ENCODE peak calls at places on chromosome 6, in ten cellular contexts. One of them, this sample, is unnamed.

GRCh38 chr6:143160008-143160407 is 99.3 kb downstream of the AIG1 start:
- DNase-seq in globus pallidus: no peak
- DNase-seq in mucosa of descending colon: no peak
- DNase-seq in spleen: no peak
- DNase-seq in KBM-7: no peak
- DNase-seq in posterior cingulate gyrus: no peak
- DNase-seq in T-helper 2 cell: no peak
- DNase-seq in stimulated activated CD4-positive, alpha-beta T cell treated with anti-CD3 and anti-CD28 coated beads, Interleukin-1b, Interleukin-23, amount 100 ng/mL, for 24 hours: no peak
- DNase-seq in neural progenitor cell: no peak
- DNase-seq in stimulated activated CD8-positive, alpha-beta memory T cell treated with anti-CD3 and anti-CD28 coated beads, Interleukin-7, amount 100 ng/mL, for 1 hour: no peak
- DNase-seq in this sample: no peak

GRCh38 chr6:36139431-36139830 is 9.1 kb downstream of the MAPK13 start:
- DNase-seq in globus pallidus: no peak
- DNase-seq in mucosa of descending colon: no peak
- DNase-seq in spleen: no peak
- DNase-seq in KBM-7: peak
- DNase-seq in posterior cingulate gyrus: peak
- DNase-seq in T-helper 2 cell: peak
- DNase-seq in stimulated activated CD4-positive, alpha-beta T cell treated with anti-CD3 and anti-CD28 coated beads, Interleukin-1b, Interleukin-23, amount 100 ng/mL, for 24 hours: no peak
- DNase-seq in neural progenitor cell: peak
- DNase-seq in stimulated activated CD8-positive, alpha-beta memory T cell treated with anti-CD3 and anti-CD28 coated beads, Interleukin-7, amount 100 ng/mL, for 1 hour: no peak
- DNase-seq in this sample: no peak

GRCh38 chr6:11672669-11673068 is 105.9 kb downstream of the ADTRP start:
- DNase-seq in globus pallidus: no peak
- DNase-seq in mucosa of descending colon: no peak
- DNase-seq in spleen: no peak
- DNase-seq in KBM-7: no peak
- DNase-seq in posterior cingulate gyrus: no peak
- DNase-seq in T-helper 2 cell: no peak
- DNase-seq in stimulated activated CD4-positive, alpha-beta T cell treated with anti-CD3 and anti-CD28 coated beads, Interleukin-1b, Interleukin-23, amount 100 ng/mL, for 24 hours: no peak
- DNase-seq in neural progenitor cell: no peak
- DNase-seq in stimulated activated CD8-positive, alpha-beta memory T cell treated with anti-CD3 and anti-CD28 coated beads, Interleukin-7, amount 100 ng/mL, for 1 hour: no peak
- DNase-seq in this sample: no peak

GRCh38 chr6:68059261-68059660 is 575.8 kb upstream of the ADGRB3 start:
- DNase-seq in globus pallidus: no peak
- DNase-seq in mucosa of descending colon: no peak
- DNase-seq in spleen: no peak
- DNase-seq in KBM-7: no peak
- DNase-seq in posterior cingulate gyrus: no peak
- DNase-seq in T-helper 2 cell: no peak
- DNase-seq in stimulated activated CD4-positive, alpha-beta T cell treated with anti-CD3 and anti-CD28 coated beads, Interleukin-1b, Interleukin-23, amount 100 ng/mL, for 24 hours: no peak
- DNase-seq in neural progenitor cell: no peak
- DNase-seq in stimulated activated CD8-positive, alpha-beta memory T cell treated with anti-CD3 and anti-CD28 coated beads, Interleukin-7, amount 100 ng/mL, for 1 hour: no peak
- DNase-seq in this sample: no peak

GRCh38 chr6:50362706-50363105 is 313.0 kb upstream of the DEFB112 start:
- DNase-seq in globus pallidus: no peak
- DNase-seq in mucosa of descending colon: no peak
- DNase-seq in spleen: no peak
- DNase-seq in KBM-7: no peak
- DNase-seq in posterior cingulate gyrus: no peak
- DNase-seq in T-helper 2 cell: no peak
- DNase-seq in stimulated activated CD4-positive, alpha-beta T cell treated with anti-CD3 and anti-CD28 coated beads, Interleukin-1b, Interleukin-23, amount 100 ng/mL, for 24 hours: no peak
- DNase-seq in neural progenitor cell: no peak
- DNase-seq in stimulated activated CD8-positive, alpha-beta memory T cell treated with anti-CD3 and anti-CD28 coated beads, Interleukin-7, amount 100 ng/mL, for 1 hour: no peak
- DNase-seq in this sample: no peak

GRCh38 chr6:21610376-21610775 is 16.8 kb downstream of the SOX4 start:
- DNase-seq in globus pallidus: no peak
- DNase-seq in mucosa of descending colon: no peak
- DNase-seq in spleen: no peak
- DNase-seq in KBM-7: peak
- DNase-seq in posterior cingulate gyrus: no peak
- DNase-seq in T-helper 2 cell: no peak
- DNase-seq in stimulated activated CD4-positive, alpha-beta T cell treated with anti-CD3 and anti-CD28 coated beads, Interleukin-1b, Interleukin-23, amount 100 ng/mL, for 24 hours: no peak
- DNase-seq in neural progenitor cell: no peak
- DNase-seq in stimulated activated CD8-positive, alpha-beta memory T cell treated with anti-CD3 and anti-CD28 coated beads, Interleukin-7, amount 100 ng/mL, for 1 hour: no peak
- DNase-seq in this sample: no peak

GRCh38 chr6:78598966-78599365 is 268.4 kb upstream of the IRAK1BP1 start:
- DNase-seq in globus pallidus: peak
- DNase-seq in mucosa of descending colon: no peak
- DNase-seq in spleen: no peak
- DNase-seq in KBM-7: no peak
- DNase-seq in posterior cingulate gyrus: no peak
- DNase-seq in T-helper 2 cell: no peak
- DNase-seq in stimulated activated CD4-positive, alpha-beta T cell treated with anti-CD3 and anti-CD28 coated beads, Interleukin-1b, Interleukin-23, amount 100 ng/mL, for 24 hours: no peak
- DNase-seq in neural progenitor cell: no peak
- DNase-seq in stimulated activated CD8-positive, alpha-beta memory T cell treated with anti-CD3 and anti-CD28 coated beads, Interleukin-7, amount 100 ng/mL, for 1 hour: no peak
- DNase-seq in this sample: no peak

GRCh38 chr6:83231146-83231545 is 38.0 kb downstream of the RWDD2A start:
- DNase-seq in globus pallidus: no peak
- DNase-seq in mucosa of descending colon: no peak
- DNase-seq in spleen: no peak
- DNase-seq in KBM-7: no peak
- DNase-seq in posterior cingulate gyrus: no peak
- DNase-seq in T-helper 2 cell: no peak
- DNase-seq in stimulated activated CD4-positive, alpha-beta T cell treated with anti-CD3 and anti-CD28 coated beads, Interleukin-1b, Interleukin-23, amount 100 ng/mL, for 24 hours: no peak
- DNase-seq in neural progenitor cell: no peak
- DNase-seq in stimulated activated CD8-positive, alpha-beta memory T cell treated with anti-CD3 and anti-CD28 coated beads, Interleukin-7, amount 100 ng/mL, for 1 hour: no peak
- DNase-seq in this sample: no peak

GRCh38 chr6:53919881-53920360 is 125.1 kb downstream of the LRRC1 start:
- DNase-seq in globus pallidus: no peak
- DNase-seq in mucosa of descending colon: no peak
- DNase-seq in spleen: no peak
- DNase-seq in KBM-7: no peak
- DNase-seq in posterior cingulate gyrus: no peak
- DNase-seq in T-helper 2 cell: no peak
- DNase-seq in stimulated activated CD4-positive, alpha-beta T cell treated with anti-CD3 and anti-CD28 coated beads, Interleukin-1b, Interleukin-23, amount 100 ng/mL, for 24 hours: no peak
- DNase-seq in neural progenitor cell: no peak
- DNase-seq in stimulated activated CD8-positive, alpha-beta memory T cell treated with anti-CD3 and anti-CD28 coated beads, Interleukin-7, amount 100 ng/mL, for 1 hour: no peak
- DNase-seq in this sample: no peak

GRCh38 chr6:66866801-66867200 is 1159.8 kb upstream of the EYS start:
- DNase-seq in globus pallidus: no peak
- DNase-seq in mucosa of descending colon: no peak
- DNase-seq in spleen: no peak
- DNase-seq in KBM-7: no peak
- DNase-seq in posterior cingulate gyrus: no peak
- DNase-seq in T-helper 2 cell: no peak
- DNase-seq in stimulated activated CD4-positive, alpha-beta T cell treated with anti-CD3 and anti-CD28 coated beads, Interleukin-1b, Interleukin-23, amount 100 ng/mL, for 24 hours: no peak
- DNase-seq in neural progenitor cell: no peak
- DNase-seq in stimulated activated CD8-positive, alpha-beta memory T cell treated with anti-CD3 and anti-CD28 coated beads, Interleukin-7, amount 100 ng/mL, for 1 hour: no peak
- DNase-seq in this sample: no peak

GRCh38 chr6:156933201-156934053 is 156.2 kb downstream of the ARID1B start:
- DNase-seq in globus pallidus: peak
- DNase-seq in mucosa of descending colon: peak
- DNase-seq in spleen: no peak
- DNase-seq in KBM-7: peak
- DNase-seq in posterior cingulate gyrus: no peak
- DNase-seq in T-helper 2 cell: peak
- DNase-seq in stimulated activated CD4-positive, alpha-beta T cell treated with anti-CD3 and anti-CD28 coated beads, Interleukin-1b, Interleukin-23, amount 100 ng/mL, for 24 hours: no peak
- DNase-seq in neural progenitor cell: peak
- DNase-seq in stimulated activated CD8-positive, alpha-beta memory T cell treated with anti-CD3 and anti-CD28 coated beads, Interleukin-7, amount 100 ng/mL, for 1 hour: no peak
- DNase-seq in this sample: no peak

GRCh38 chr6:89357390-89357789 is 4.9 kb upstream of the UBE2J1 start:
- DNase-seq in globus pallidus: no peak
- DNase-seq in mucosa of descending colon: no peak
- DNase-seq in spleen: no peak
- DNase-seq in KBM-7: peak
- DNase-seq in posterior cingulate gyrus: no peak
- DNase-seq in T-helper 2 cell: peak
- DNase-seq in stimulated activated CD4-positive, alpha-beta T cell treated with anti-CD3 and anti-CD28 coated beads, Interleukin-1b, Interleukin-23, amount 100 ng/mL, for 24 hours: no peak
- DNase-seq in neural progenitor cell: no peak
- DNase-seq in stimulated activated CD8-positive, alpha-beta memory T cell treated with anti-CD3 and anti-CD28 coated beads, Interleukin-7, amount 100 ng/mL, for 1 hour: no peak
- DNase-seq in this sample: no peak

GRCh38 chr6:20483902-20484497 is 50.3 kb upstream of the CDKAL1 start:
- DNase-seq in globus pallidus: no peak
- DNase-seq in mucosa of descending colon: no peak
- DNase-seq in spleen: no peak
- DNase-seq in KBM-7: no peak
- DNase-seq in posterior cingulate gyrus: no peak
- DNase-seq in T-helper 2 cell: no peak
- DNase-seq in stimulated activated CD4-positive, alpha-beta T cell treated with anti-CD3 and anti-CD28 coated beads, Interleukin-1b, Interleukin-23, amount 100 ng/mL, for 24 hours: no peak
- DNase-seq in neural progenitor cell: peak
- DNase-seq in stimulated activated CD8-positive, alpha-beta memory T cell treated with anti-CD3 and anti-CD28 coated beads, Interleukin-7, amount 100 ng/mL, for 1 hour: no peak
- DNase-seq in this sample: no peak

GRCh38 chr6:154887051-154887450 is 108.1 kb upstream of the TIAM2 start:
- DNase-seq in globus pallidus: no peak
- DNase-seq in mucosa of descending colon: no peak
- DNase-seq in spleen: no peak
- DNase-seq in KBM-7: no peak
- DNase-seq in posterior cingulate gyrus: no peak
- DNase-seq in T-helper 2 cell: no peak
- DNase-seq in stimulated activated CD4-positive, alpha-beta T cell treated with anti-CD3 and anti-CD28 coated beads, Interleukin-1b, Interleukin-23, amount 100 ng/mL, for 24 hours: no peak
- DNase-seq in neural progenitor cell: no peak
- DNase-seq in stimulated activated CD8-positive, alpha-beta memory T cell treated with anti-CD3 and anti-CD28 coated beads, Interleukin-7, amount 100 ng/mL, for 1 hour: no peak
- DNase-seq in this sample: no peak

GRCh38 chr6:16824804-16825777 is 63.8 kb upstream of the ATXN1 start:
- DNase-seq in globus pallidus: peak
- DNase-seq in mucosa of descending colon: no peak
- DNase-seq in spleen: no peak
- DNase-seq in KBM-7: peak
- DNase-seq in posterior cingulate gyrus: no peak
- DNase-seq in T-helper 2 cell: no peak
- DNase-seq in stimulated activated CD4-positive, alpha-beta T cell treated with anti-CD3 and anti-CD28 coated beads, Interleukin-1b, Interleukin-23, amount 100 ng/mL, for 24 hours: no peak
- DNase-seq in neural progenitor cell: no peak
- DNase-seq in stimulated activated CD8-positive, alpha-beta memory T cell treated with anti-CD3 and anti-CD28 coated beads, Interleukin-7, amount 100 ng/mL, for 1 hour: no peak
- DNase-seq in this sample: no peak

GRCh38 chr6:11430036-11430435 is 107.5 kb upstream of the TMEM170B start:
- DNase-seq in globus pallidus: no peak
- DNase-seq in mucosa of descending colon: no peak
- DNase-seq in spleen: no peak
- DNase-seq in KBM-7: no peak
- DNase-seq in posterior cingulate gyrus: no peak
- DNase-seq in T-helper 2 cell: no peak
- DNase-seq in stimulated activated CD4-positive, alpha-beta T cell treated with anti-CD3 and anti-CD28 coated beads, Interleukin-1b, Interleukin-23, amount 100 ng/mL, for 24 hours: no peak
- DNase-seq in neural progenitor cell: no peak
- DNase-seq in stimulated activated CD8-positive, alpha-beta memory T cell treated with anti-CD3 and anti-CD28 coated beads, Interleukin-7, amount 100 ng/mL, for 1 hour: no peak
- DNase-seq in this sample: no peak

GRCh38 chr6:16985484-16986284 is 116.2 kb upstream of the STMND1 start:
- DNase-seq in globus pallidus: no peak
- DNase-seq in mucosa of descending colon: no peak
- DNase-seq in spleen: no peak
- DNase-seq in KBM-7: no peak
- DNase-seq in posterior cingulate gyrus: no peak
- DNase-seq in T-helper 2 cell: no peak
- DNase-seq in stimulated activated CD4-positive, alpha-beta T cell treated with anti-CD3 and anti-CD28 coated beads, Interleukin-1b, Interleukin-23, amount 100 ng/mL, for 24 hours: no peak
- DNase-seq in neural progenitor cell: no peak
- DNase-seq in stimulated activated CD8-positive, alpha-beta memory T cell treated with anti-CD3 and anti-CD28 coated beads, Interleukin-7, amount 100 ng/mL, for 1 hour: no peak
- DNase-seq in this sample: no peak

GRCh38 chr6:33579828-33580714 is at the start of gene BAK1:
- DNase-seq in globus pallidus: peak
- DNase-seq in mucosa of descending colon: peak
- DNase-seq in spleen: peak
- DNase-seq in KBM-7: peak
- DNase-seq in posterior cingulate gyrus: peak
- DNase-seq in T-helper 2 cell: peak
- DNase-seq in stimulated activated CD4-positive, alpha-beta T cell treated with anti-CD3 and anti-CD28 coated beads, Interleukin-1b, Interleukin-23, amount 100 ng/mL, for 24 hours: peak
- DNase-seq in neural progenitor cell: peak
- DNase-seq in stimulated activated CD8-positive, alpha-beta memory T cell treated with anti-CD3 and anti-CD28 coated beads, Interleukin-7, amount 100 ng/mL, for 1 hour: peak
- DNase-seq in this sample: peak

GRCh38 chr6:137950581-137950980 is 83.5 kb downstream of the TNFAIP3 start:
- DNase-seq in globus pallidus: no peak
- DNase-seq in mucosa of descending colon: no peak
- DNase-seq in spleen: no peak
- DNase-seq in KBM-7: no peak
- DNase-seq in posterior cingulate gyrus: no peak
- DNase-seq in T-helper 2 cell: no peak
- DNase-seq in stimulated activated CD4-positive, alpha-beta T cell treated with anti-CD3 and anti-CD28 coated beads, Interleukin-1b, Interleukin-23, amount 100 ng/mL, for 24 hours: no peak
- DNase-seq in neural progenitor cell: no peak
- DNase-seq in stimulated activated CD8-positive, alpha-beta memory T cell treated with anti-CD3 and anti-CD28 coated beads, Interleukin-7, amount 100 ng/mL, for 1 hour: no peak
- DNase-seq in this sample: no peak

GRCh38 chr6:15758631-15759215 is 95.9 kb upstream of the DTNBP1 start:
- DNase-seq in globus pallidus: no peak
- DNase-seq in mucosa of descending colon: no peak
- DNase-seq in spleen: no peak
- DNase-seq in KBM-7: no peak
- DNase-seq in posterior cingulate gyrus: no peak
- DNase-seq in T-helper 2 cell: no peak
- DNase-seq in stimulated activated CD4-positive, alpha-beta T cell treated with anti-CD3 and anti-CD28 coated beads, Interleukin-1b, Interleukin-23, amount 100 ng/mL, for 24 hours: no peak
- DNase-seq in neural progenitor cell: no peak
- DNase-seq in stimulated activated CD8-positive, alpha-beta memory T cell treated with anti-CD3 and anti-CD28 coated beads, Interleukin-7, amount 100 ng/mL, for 1 hour: no peak
- DNase-seq in this sample: no peak

GRCh38 chr6:2630362-2630761 is 120.4 kb downstream of the MYLK4 start:
- DNase-seq in globus pallidus: no peak
- DNase-seq in mucosa of descending colon: no peak
- DNase-seq in spleen: no peak
- DNase-seq in KBM-7: no peak
- DNase-seq in posterior cingulate gyrus: no peak
- DNase-seq in T-helper 2 cell: no peak
- DNase-seq in stimulated activated CD4-positive, alpha-beta T cell treated with anti-CD3 and anti-CD28 coated beads, Interleukin-1b, Interleukin-23, amount 100 ng/mL, for 24 hours: no peak
- DNase-seq in neural progenitor cell: no peak
- DNase-seq in stimulated activated CD8-positive, alpha-beta memory T cell treated with anti-CD3 and anti-CD28 coated beads, Interleukin-7, amount 100 ng/mL, for 1 hour: no peak
- DNase-seq in this sample: no peak

GRCh38 chr6:64988148-64988547 is 718.9 kb downstream of the EYS start:
- DNase-seq in globus pallidus: no peak
- DNase-seq in mucosa of descending colon: no peak
- DNase-seq in spleen: no peak
- DNase-seq in KBM-7: no peak
- DNase-seq in posterior cingulate gyrus: no peak
- DNase-seq in T-helper 2 cell: no peak
- DNase-seq in stimulated activated CD4-positive, alpha-beta T cell treated with anti-CD3 and anti-CD28 coated beads, Interleukin-1b, Interleukin-23, amount 100 ng/mL, for 24 hours: no peak
- DNase-seq in neural progenitor cell: no peak
- DNase-seq in stimulated activated CD8-positive, alpha-beta memory T cell treated with anti-CD3 and anti-CD28 coated beads, Interleukin-7, amount 100 ng/mL, for 1 hour: no peak
- DNase-seq in this sample: no peak

This sample was measured in NK-92 treated with Interleukin-12 subunit alpha and Interleukin-12 subunit beta, amount 100 ng/mL, for 24 hours.